ENCODE peak calls at places on chromosomes 7 and 10, in eight cellular contexts. One of them, this sample, is unnamed.

GRCh38 chr7:70456729-70457128 is 675.2 kb upstream of the GALNT17 start:
- DNase-seq in heart right ventricle: no peak
- DNase-seq in fibroblast of lung: no peak
- DNase-seq in NB4: no peak
- DNase-seq in CD8-positive, alpha-beta T cell: no peak
- DNase-seq in adrenal gland: no peak
- DNase-seq in fibroblast of pulmonary artery: no peak
- DNase-seq in IMR-90: no peak
- DNase-seq in this sample: no peak

GRCh38 chr10:124827474-124827873 is 25.9 kb downstream of the ABRAXAS2 start:
- DNase-seq in fibroblast of pulmonary artery: peak; percentile 46
- DNase-seq in IMR-90: peak; percentile 14
- DNase-seq in fibroblast of lung: no peak
- DNase-seq in CD8-positive, alpha-beta T cell: no peak
- DNase-seq in adrenal gland: no peak
- DNase-seq in NB4: peak; percentile 42
- DNase-seq in heart right ventricle: no peak
- DNase-seq in this sample: no peak

GRCh38 chr7:125059861-125060456 is 130.3 kb upstream of the POT1 start:
- DNase-seq in adrenal gland: no peak
- DNase-seq in heart right ventricle: no peak
- DNase-seq in fibroblast of pulmonary artery: peak; percentile 39
- DNase-seq in NB4: peak; percentile 7
- DNase-seq in IMR-90: peak; percentile 3
- DNase-seq in fibroblast of lung: peak; percentile 6
- DNase-seq in CD8-positive, alpha-beta T cell: no peak
- DNase-seq in this sample: no peak

GRCh38 chr10:78566216-78567135 is 502.3 kb upstream of the ZMIZ1 start:
- DNase-seq in CD8-positive, alpha-beta T cell: no peak
- DNase-seq in fibroblast of pulmonary artery: no peak
- DNase-seq in fibroblast of lung: no peak
- DNase-seq in NB4: no peak
- DNase-seq in adrenal gland: no peak
- DNase-seq in heart right ventricle: no peak
- DNase-seq in IMR-90: no peak
- DNase-seq in this sample: no peak

GRCh38 chr10:20257422-20257821 is 441.2 kb downstream of the PLXDC2 start:
- DNase-seq in fibroblast of lung: no peak
- DNase-seq in heart right ventricle: no peak
- DNase-seq in adrenal gland: no peak
- DNase-seq in fibroblast of pulmonary artery: no peak
- DNase-seq in IMR-90: no peak
- DNase-seq in NB4: no peak
- DNase-seq in CD8-positive, alpha-beta T cell: no peak
- DNase-seq in this sample: no peak

GRCh38 chr10:97336942-97337719 is 2.6 kb upstream of the FRAT2 start:
- DNase-seq in fibroblast of lung: no peak
- DNase-seq in adrenal gland: no peak
- DNase-seq in heart right ventricle: no peak
- DNase-seq in fibroblast of pulmonary artery: no peak
- DNase-seq in NB4: no peak
- DNase-seq in IMR-90: no peak
- DNase-seq in CD8-positive, alpha-beta T cell: no peak
- DNase-seq in this sample: no peak

GRCh38 chr10:42937649-42938180 is 139.2 kb upstream of the RET start:
- DNase-seq in fibroblast of lung: no peak
- DNase-seq in adrenal gland: no peak
- DNase-seq in CD8-positive, alpha-beta T cell: no peak
- DNase-seq in heart right ventricle: no peak
- DNase-seq in NB4: no peak
- DNase-seq in fibroblast of pulmonary artery: no peak
- DNase-seq in IMR-90: no peak
- DNase-seq in this sample: no peak

GRCh38 chr10:46559231-46559671 is 2.8 kb upstream of the GPRIN2 start:
- DNase-seq in CD8-positive, alpha-beta T cell: no peak
- DNase-seq in heart right ventricle: no peak
- DNase-seq in fibroblast of pulmonary artery: no peak
- DNase-seq in IMR-90: no peak
- DNase-seq in NB4: no peak
- DNase-seq in fibroblast of lung: no peak
- DNase-seq in adrenal gland: peak; percentile 11
- DNase-seq in this sample: no peak

GRCh38 chr7:47572939-47573757 is 8.8 kb downstream of the TNS3 start:
- DNase-seq in adrenal gland: no peak
- DNase-seq in heart right ventricle: no peak
- DNase-seq in NB4: no peak
- DNase-seq in fibroblast of pulmonary artery: no peak
- DNase-seq in fibroblast of lung: no peak
- DNase-seq in IMR-90: no peak
- DNase-seq in CD8-positive, alpha-beta T cell: no peak
- DNase-seq in this sample: no peak

GRCh38 chr7:130154501-130155317 is 50.5 kb downstream of the TMEM209 start:
- DNase-seq in fibroblast of lung: no peak
- DNase-seq in heart right ventricle: no peak
- DNase-seq in fibroblast of pulmonary artery: no peak
- DNase-seq in adrenal gland: peak; percentile 79
- DNase-seq in NB4: no peak
- DNase-seq in CD8-positive, alpha-beta T cell: no peak
- DNase-seq in IMR-90: no peak
- DNase-seq in this sample: peak; percentile 36

GRCh38 chr10:73881221-73881919 is 7.0 kb upstream of the CAMK2G start:
- DNase-seq in CD8-positive, alpha-beta T cell: no peak
- DNase-seq in fibroblast of lung: peak; percentile 43
- DNase-seq in heart right ventricle: no peak
- DNase-seq in fibroblast of pulmonary artery: no peak
- DNase-seq in IMR-90: peak; percentile 58
- DNase-seq in adrenal gland: no peak
- DNase-seq in NB4: no peak
- DNase-seq in this sample: peak; percentile 2

GRCh38 chr10:18554479-18554878 is 96.9 kb downstream of the NSUN6 start:
- DNase-seq in fibroblast of pulmonary artery: peak; percentile 17
- DNase-seq in fibroblast of lung: peak; percentile 29
- DNase-seq in heart right ventricle: no peak
- DNase-seq in CD8-positive, alpha-beta T cell: no peak
- DNase-seq in NB4: no peak
- DNase-seq in adrenal gland: no peak
- DNase-seq in IMR-90: no peak
- DNase-seq in this sample: no peak

GRCh38 chr7:121960678-121961461 is 87.9 kb downstream of the PTPRZ1 start:
- DNase-seq in fibroblast of lung: peak; percentile 91
- DNase-seq in NB4: no peak
- DNase-seq in fibroblast of pulmonary artery: peak; percentile 70
- DNase-seq in adrenal gland: no peak
- DNase-seq in heart right ventricle: no peak
- DNase-seq in CD8-positive, alpha-beta T cell: no peak
- DNase-seq in IMR-90: peak; percentile 87
- DNase-seq in this sample: no peak

GRCh38 chr7:151063212-151063561 is 3.8 kb downstream of the SLC4A2 start:
- DNase-seq in fibroblast of pulmonary artery: peak; percentile 60
- DNase-seq in IMR-90: peak; percentile 69
- DNase-seq in CD8-positive, alpha-beta T cell: no peak
- DNase-seq in heart right ventricle: no peak
- DNase-seq in NB4: no peak
- DNase-seq in fibroblast of lung: peak; percentile 67
- DNase-seq in adrenal gland: peak; percentile 80
- DNase-seq in this sample: peak; percentile 64

GRCh38 chr10:6068422-6068821 is 6.3 kb upstream of the IL2RA start:
- DNase-seq in fibroblast of pulmonary artery: no peak
- DNase-seq in NB4: peak; percentile 86
- DNase-seq in adrenal gland: no peak
- DNase-seq in heart right ventricle: no peak
- DNase-seq in IMR-90: no peak
- DNase-seq in CD8-positive, alpha-beta T cell: no peak
- DNase-seq in fibroblast of lung: no peak
- DNase-seq in this sample: no peak

GRCh38 chr7:126394406-126394805 is 858.3 kb downstream of the GRM8 start:
- DNase-seq in adrenal gland: no peak
- DNase-seq in heart right ventricle: no peak
- DNase-seq in fibroblast of pulmonary artery: no peak
- DNase-seq in NB4: no peak
- DNase-seq in IMR-90: no peak
- DNase-seq in fibroblast of lung: no peak
- DNase-seq in CD8-positive, alpha-beta T cell: no peak
- DNase-seq in this sample: no peak
- H3K4me3 ChIP-seq in adrenal gland: no peak overlapping the region
- H3K4me3 ChIP-seq in heart right ventricle: no peak overlapping the region
- H3K4me3 ChIP-seq in fibroblast of pulmonary artery: no peak overlapping the region
- H3K4me3 ChIP-seq in NB4: no peak overlapping the region
- H3K4me3 ChIP-seq in IMR-90: no peak overlapping the region
- H3K4me3 ChIP-seq in fibroblast of lung: no peak overlapping the region
- H3K4me3 ChIP-seq in CD8-positive, alpha-beta T cell: no peak overlapping the region
- H3K4me3 ChIP-seq in this sample: no peak overlapping the region

GRCh38 chr7:128881458-128882125 is 18.9 kb downstream of the ATP6V1F start:
- DNase-seq in CD8-positive, alpha-beta T cell: no peak
- DNase-seq in adrenal gland: no peak
- DNase-seq in fibroblast of pulmonary artery: no peak
- DNase-seq in NB4: no peak
- DNase-seq in fibroblast of lung: no peak
- DNase-seq in IMR-90: no peak
- DNase-seq in heart right ventricle: no peak
- DNase-seq in this sample: no peak

GRCh38 chr7:128879461-128879938 is 16.8 kb downstream of the ATP6V1F start:
- DNase-seq in fibroblast of lung: no peak
- DNase-seq in fibroblast of pulmonary artery: no peak
- DNase-seq in NB4: no peak
- DNase-seq in adrenal gland: no peak
- DNase-seq in CD8-positive, alpha-beta T cell: no peak
- DNase-seq in IMR-90: no peak
- DNase-seq in heart right ventricle: no peak
- DNase-seq in this sample: no peak

GRCh38 chr7:128880791-128881457 is 18.3 kb downstream of the ATP6V1F start:
- DNase-seq in heart right ventricle: no peak
- DNase-seq in fibroblast of pulmonary artery: no peak
- DNase-seq in IMR-90: no peak
- DNase-seq in NB4: no peak
- DNase-seq in adrenal gland: no peak
- DNase-seq in fibroblast of lung: no peak
- DNase-seq in CD8-positive, alpha-beta T cell: no peak
- DNase-seq in this sample: no peak

GRCh38 chr7:128878226-128879105 is 15.8 kb downstream of the ATP6V1F start:
- DNase-seq in heart right ventricle: no peak
- DNase-seq in NB4: no peak
- DNase-seq in IMR-90: no peak
- DNase-seq in CD8-positive, alpha-beta T cell: no peak
- DNase-seq in fibroblast of lung: no peak
- DNase-seq in fibroblast of pulmonary artery: no peak
- DNase-seq in adrenal gland: no peak
- DNase-seq in this sample: no peak

DNA sequence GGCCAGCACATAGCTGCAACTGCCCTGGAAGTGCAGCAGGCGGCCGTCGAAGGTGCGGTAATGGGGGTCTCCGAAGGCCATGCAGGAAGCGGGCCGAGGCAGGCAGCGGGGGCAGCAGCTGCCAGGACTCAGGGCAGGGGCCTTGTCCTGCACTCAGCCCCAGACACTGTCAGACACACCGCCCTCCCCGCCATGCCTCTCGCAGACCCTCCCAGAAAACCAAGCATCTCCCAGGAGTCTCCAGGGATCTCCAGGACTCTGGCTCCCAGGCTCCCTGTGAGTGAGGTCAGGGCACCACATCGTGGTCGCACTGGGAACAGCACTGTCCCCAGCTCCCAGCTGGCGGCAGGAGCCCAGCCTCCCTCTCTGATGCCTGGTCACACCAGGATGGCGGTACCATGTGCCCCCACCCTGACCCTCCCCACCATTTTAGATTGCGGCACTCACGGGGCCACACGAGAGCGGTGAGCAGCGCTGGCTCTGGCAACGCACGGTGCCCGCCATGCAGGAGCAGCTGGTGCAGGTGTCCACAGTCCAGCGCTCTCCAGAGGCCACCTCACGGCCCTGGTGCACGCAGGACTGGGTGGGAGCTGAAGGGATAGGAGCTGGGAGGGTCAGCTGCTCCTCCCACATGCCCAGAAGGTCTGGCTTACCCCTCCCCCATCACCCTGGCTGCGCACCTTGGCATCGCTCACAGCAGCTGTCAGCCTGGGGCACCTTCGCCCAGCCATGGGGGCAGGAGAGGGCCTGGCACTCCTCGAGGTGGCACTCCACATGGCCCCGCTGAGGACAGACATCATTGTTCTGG is 17.5 kb downstream of the ATP6V1F start:
- DNase-seq in NB4: peak; percentile 71
- DNase-seq in fibroblast of pulmonary artery: peak; percentile 77
- DNase-seq in adrenal gland: peak; percentile 79
- DNase-seq in heart right ventricle: peak; percentile 54
- DNase-seq in IMR-90: peak; percentile 58
- DNase-seq in CD8-positive, alpha-beta T cell: no peak
- DNase-seq in fibroblast of lung: peak; percentile 48
- DNase-seq in this sample: peak; percentile 86
- TF ChIP-seq CTCF in NB4: peak; percentile 82
- TF ChIP-seq CTCF in fibroblast of pulmonary artery: peak; percentile 87
- TF ChIP-seq CTCF in adrenal gland: peak; percentile 81
- TF ChIP-seq CTCF in heart right ventricle: peak; percentile 69
- TF ChIP-seq CTCF in IMR-90: peak; percentile 92
- TF ChIP-seq CTCF in CD8-positive, alpha-beta T cell: no peak
- TF ChIP-seq CTCF in fibroblast of lung: peak; percentile 73
- TF ChIP-seq CTCF in this sample: peak; percentile 86

GRCh38 chr10:13704969-13705368 is 118.2 kb downstream of the PRPF18 start:
- DNase-seq in heart right ventricle: no peak
- DNase-seq in NB4: no peak
- DNase-seq in fibroblast of pulmonary artery: no peak
- DNase-seq in fibroblast of lung: no peak
- DNase-seq in adrenal gland: no peak
- DNase-seq in CD8-positive, alpha-beta T cell: no peak
- DNase-seq in IMR-90: no peak
- DNase-seq in this sample: no peak
- H3K4me3 ChIP-seq in heart right ventricle: peak overlapping the region; percentile 39
- H3K4me3 ChIP-seq in NB4: no peak overlapping the region
- H3K4me3 ChIP-seq in fibroblast of pulmonary artery: peak overlapping the region; percentile 91
- H3K4me3 ChIP-seq in fibroblast of lung: peak overlapping the region; percentile 98
- H3K4me3 ChIP-seq in adrenal gland: no peak overlapping the region
- H3K4me3 ChIP-seq in CD8-positive, alpha-beta T cell: no peak overlapping the region
- H3K4me3 ChIP-seq in IMR-90: no peak overlapping the region
- H3K4me3 ChIP-seq in this sample: no peak overlapping the region

GRCh38 chr10:61705022-61705675 is 42.4 kb downstream of the CABCOCO1 start:
- DNase-seq in fibroblast of lung: no peak
- DNase-seq in adrenal gland: no peak
- DNase-seq in CD8-positive, alpha-beta T cell: no peak
- DNase-seq in NB4: no peak
- DNase-seq in fibroblast of pulmonary artery: no peak
- DNase-seq in IMR-90: no peak
- DNase-seq in heart right ventricle: no peak
- DNase-seq in this sample: no peak

DNA sequence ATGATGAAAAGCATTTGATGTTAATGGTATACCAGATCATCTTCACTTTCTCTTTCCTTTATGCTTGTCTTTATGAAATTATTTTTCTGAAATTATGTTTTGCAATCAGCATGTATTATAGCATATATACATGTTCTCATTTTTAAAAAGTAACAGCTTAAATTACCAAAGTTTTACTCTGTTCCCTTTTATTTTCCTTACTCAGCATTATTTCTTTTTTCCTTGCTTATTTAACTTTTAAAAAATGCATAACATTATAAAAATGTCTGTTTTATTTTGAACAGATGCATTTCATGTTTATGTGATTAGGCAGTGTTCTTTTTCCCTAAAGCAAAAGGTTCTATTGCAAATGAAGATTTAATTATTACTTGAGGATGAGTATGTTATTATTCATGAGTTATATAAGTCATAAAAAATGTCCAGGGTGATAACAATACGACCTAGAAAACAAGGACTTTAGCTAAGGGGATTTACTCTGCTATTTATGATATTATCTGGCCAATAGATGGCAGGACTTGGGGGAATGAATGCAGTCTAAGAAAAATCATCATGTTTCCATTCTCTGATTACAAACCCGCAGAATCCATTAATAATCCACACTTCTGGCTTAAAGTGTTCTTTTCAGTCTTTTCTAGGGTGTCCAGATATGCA is 38.5 kb downstream of the CABCOCO1 start:
- DNase-seq in NB4: no peak
- DNase-seq in adrenal gland: no peak
- DNase-seq in CD8-positive, alpha-beta T cell: no peak
- DNase-seq in IMR-90: peak; percentile 4
- DNase-seq in fibroblast of pulmonary artery: no peak
- DNase-seq in heart right ventricle: no peak
- DNase-seq in fibroblast of lung: no peak
- DNase-seq in this sample: no peak
- TF ChIP-seq CTCF in NB4: no peak
- TF ChIP-seq CTCF in adrenal gland: no peak
- TF ChIP-seq CTCF in CD8-positive, alpha-beta T cell: no peak
- TF ChIP-seq CTCF in IMR-90: peak; percentile 9
- TF ChIP-seq CTCF in fibroblast of pulmonary artery: peak; percentile 13
- TF ChIP-seq CTCF in heart right ventricle: no peak
- TF ChIP-seq CTCF in fibroblast of lung: no peak
- TF ChIP-seq CTCF in this sample: no peak

This sample was measured in psoas muscle.